ENCODE peak calls at places on chromosomes 12 and 14, in seven cellular contexts. I, O, L, H, A, W and M are unnamed samples.
A peak's percentile ranks its signal among the peaks of the same experiment; 100 is the strongest.

GRCh38 chr14:92783813-92784431 is 10.2 kb upstream of the GOLGA5 start:
- DNase-seq in O (peak; percentile 79), I (no peak), H (peak; percentile 80), L (peak; percentile 68), W (no peak), A (peak; percentile 60), M (peak; percentile 62)

GRCh38 chr12:123995023-123995422 is 22.0 kb downstream of the ZNF664 start:
- DNase-seq in W (no peak), O (no peak), L (peak; percentile 62), H (peak; percentile 83), I (no peak), A (no peak), M (peak; percentile 44)

GRCh38 chr14:59190372-59190771 is 1.9 kb downstream of the DAAM1 start:
- DNase-seq in L (peak; percentile 20), A (no peak), H (no peak), W (peak; percentile 31), O (peak; percentile 69), I (no peak), M (peak; percentile 57)

GRCh38 chr12:113932411-113933196 is 33.5 kb downstream of the RBM19 start:
- DNase-seq in H (peak; percentile 32), O (no peak), L (peak; percentile 26), I (peak; percentile 49), W (no peak), A (no peak), M (peak; percentile 4)

GRCh38 chr12:100199347-100200136 is 1.1 kb upstream of the ACTR6 start:
- DNase-seq in H (peak; percentile 2), W (peak; percentile 90), O (peak; percentile 31), I (no peak), L (peak; percentile 8), A (peak; percentile 86), M (peak; percentile 50)

GRCh38 chr12:57712671-57713070 is 18.7 kb downstream of the OS9 start:
- DNase-seq in O (no peak), A (no peak), L (no peak), I (no peak), W (no peak), H (no peak), M (no peak)

GRCh38 chr12:117144599-117144998 is 45.4 kb upstream of the TESC start:
- DNase-seq in H (no peak), I (peak; percentile 17), A (no peak), L (no peak), W (no peak), O (no peak), M (no peak)

GRCh38 chr12:96143827-96144226 is 50.3 kb upstream of the ELK3 start:
- DNase-seq in O (no peak), A (no peak), L (no peak), H (peak; percentile 16), W (no peak), I (no peak), M (no peak)

GRCh38 chr12:10235761-10236631 is 23.3 kb downstream of the GABARAPL1 start:
- DNase-seq in A (peak; percentile 42), L (peak; percentile 41), W (no peak), I (no peak), O (peak; percentile 67), H (peak; percentile 56), M (peak; percentile 49)

GRCh38 chr14:52596861-52597260 is 44.2 kb downstream of the GPR137C start:
- DNase-seq in W (no peak), H (no peak), L (no peak), A (no peak), O (no peak), I (no peak), M (no peak)

GRCh38 chr12:30286345-30286926 is 409.2 kb downstream of the IPO8 start:
- DNase-seq in L (peak; percentile 9), H (peak; percentile 74), O (peak; percentile 70), I (no peak), A (no peak), W (no peak), M (peak; percentile 42)

GRCh38 chr12:94071258-94071657 is 77.1 kb upstream of the PLXNC1 start:
- DNase-seq in O (no peak), L (no peak), A (no peak), I (no peak), W (no peak), H (no peak), M (no peak)

GRCh38 chr14:61570188-61570960 is 124.9 kb upstream of the HIF1A start:
- DNase-seq in I (no peak), A (no peak), W (no peak), H (no peak), O (no peak), L (peak; percentile 57), M (no peak)

GRCh38 chr12:59699408-59700144 is 103.7 kb downstream of the SLC16A7 start:
- DNase-seq in L (peak; percentile 91), H (peak; percentile 92), I (no peak), O (no peak), A (no peak), W (no peak), M (peak; percentile 20)

GRCh38 chr12:132186857-132187620 is 42.8 kb downstream of the NOC4L start:
- DNase-seq in L (no peak), H (no peak), O (no peak), W (no peak), I (no peak), A (no peak), M (no peak)

GRCh38 chr12:28882444-28882843 is 266.6 kb upstream of the FAR2 start:
- DNase-seq in O (no peak), I (no peak), H (no peak), W (no peak), L (no peak), A (no peak), M (no peak)

GRCh38 chr14:22375321-22375930 is 213.6 kb downstream of the DAD1 start:
- DNase-seq in W (no peak), A (no peak), I (no peak), L (peak; percentile 38), H (peak; percentile 80), O (peak; percentile 79), M (peak; percentile 53)

GRCh38 chr12:32517966-32518365 is 118.6 kb downstream of the FGD4 start:
- DNase-seq in L (no peak), W (no peak), O (no peak), H (no peak), A (no peak), I (no peak), M (no peak)

GRCh38 chr12:38662851-38663250 is 242.5 kb downstream of the CPNE8 start:
- DNase-seq in L (peak; percentile 62), I (no peak), A (no peak), H (peak; percentile 78), O (no peak), W (no peak), M (no peak)

GRCh38 chr12:123599310-123599709 is 2.6 kb upstream of the DDX55 start:
- DNase-seq in A (no peak), O (no peak), W (no peak), L (no peak), I (no peak), H (no peak), M (no peak)

GRCh38 chr14:23766737-23767401 is 130.7 kb downstream of the DHRS2 start:
- DNase-seq in H (no peak), L (no peak), I (no peak), W (no peak), A (no peak), O (no peak), M (no peak)